ENCODE peak calls at places on chromosome 20, in five cellular contexts. L is NCI-H1417, N is RWPE1, A is KG1, B is RKO. W is an unnamed sample.

GRCh38 chr20:53580376-53581111 is 13.1 kb downstream of the ZNF217 start:
- DNase-seq in B (no peak), L (no peak), A (no peak), N (no peak), W (no peak)

GRCh38 chr20:48148020-48148419 is 362.7 kb upstream of the SULF2 start:
- DNase-seq in N (no peak), L (no peak), A (no peak), B (no peak), W (no peak)

GRCh38 chr20:51767867-51768758 is at the start of gene ATP9A:
- DNase-seq in L (peak), A (no peak), B (no peak), N (peak), W (no peak)

GRCh38 chr20:59481082-59482018 is 123.0 kb upstream of the PHACTR3 start:
- DNase-seq in B (no peak), L (no peak), N (no peak), A (no peak), W (no peak)

GRCh38 chr20:16111132-16111852 is 462.0 kb downstream of the KIF16B start:
- DNase-seq in A (no peak), B (no peak), N (no peak), L (no peak), W (no peak)

GRCh38 chr20:47727909-47728361 is 57.3 kb downstream of the SULF2 start:
- DNase-seq in A (no peak), L (no peak), B (no peak), N (no peak), W (peak)

GRCh38 chr20:50567860-50568548 is 57.8 kb downstream of the PTPN1 start:
- DNase-seq in L (no peak), A (no peak), N (no peak), B (no peak), W (no peak)

GRCh38 chr20:760751-761417 is 7.4 kb downstream of the SLC52A3 start:
- DNase-seq in A (no peak), N (peak), L (no peak), B (no peak), W (no peak)

GRCh38 chr20:6665621-6666345 is 101.7 kb upstream of the BMP2 start:
- DNase-seq in A (no peak), L (no peak), B (no peak), N (no peak), W (no peak)

GRCh38 chr20:62641749-62642665 is at the start of gene SLCO4A1:
- DNase-seq in B (peak), N (peak), A (peak), L (peak), W (peak)

GRCh38 chr20:44615169-44615791 is 32.9 kb downstream of the PKIG start:
- DNase-seq in L (no peak), B (no peak), A (no peak), N (no peak), W (no peak)

W was measured in midbrain.